ENCODE peak calls at places on chromosomes 4 and X, in nine cellular contexts. B, T, J, C, P, M, I, F and D are unnamed samples.

GRCh38 chrX:31590581-31591113 is 518.8 kb upstream of the FTHL17 start:
- DNase-seq in B (no peak), T (no peak), J (no peak), C (peak), P (no peak), M (no peak), I (no peak), F (no peak), D (no peak)

GRCh38 chr4:101230806-101231426 is 116.4 kb downstream of the PPP3CA start:
- DNase-seq in B (no peak), T (no peak), J (no peak), C (no peak), P (no peak), M (no peak), I (no peak), F (no peak), D (no peak)

GRCh38 chr4:80336582-80336981 is 1.1 kb downstream of the CFAP299 start:
- DNase-seq in B (peak), T (peak), J (no peak), C (peak), P (no peak), M (peak), I (no peak), F (peak), D (no peak)

GRCh38 chrX:1614927-1615326 is at the start of gene ASMT:
- DNase-seq in B (no peak), T (no peak), J (no peak), C (no peak), P (no peak), M (peak), I (no peak), F (no peak), D (no peak)

GRCh38 chr4:134018845-134019244 is 182.7 kb downstream of the PABPC4L start:
- DNase-seq in B (no peak), T (no peak), J (no peak), C (no peak), P (no peak), M (no peak), I (no peak), F (no peak), D (no peak)

GRCh38 chrX:54825716-54826428 is 18.3 kb downstream of the MAGED2 start:
- DNase-seq in B (no peak), T (no peak), J (no peak), C (no peak), P (no peak), M (no peak), I (no peak), F (no peak), D (no peak)

GRCh38 chr4:155578726-155579385 is 87.8 kb upstream of the GUCY1A1 start:
- DNase-seq in B (no peak), T (no peak), J (no peak), C (peak), P (no peak), M (no peak), I (no peak), F (no peak), D (no peak)

GRCh38 chr4:54744487-54744886 is 86.7 kb downstream of the KIT start:
- DNase-seq in B (no peak), T (no peak), J (no peak), C (no peak), P (no peak), M (no peak), I (no peak), F (no peak), D (no peak)

GRCh38 chr4:25299476-25300203 is 12.9 kb upstream of the ZCCHC4 start:
- DNase-seq in B (peak), T (no peak), J (peak), C (no peak), P (no peak), M (no peak), I (no peak), F (no peak), D (no peak)

GRCh38 chrX:47556045-47556623 is 4.9 kb upstream of the ARAF start:
- DNase-seq in B (peak), T (peak), J (peak), C (peak), P (peak), M (no peak), I (peak), F (peak), D (peak)

GRCh38 chr4:85806346-85806745 is 331.4 kb downstream of the ARHGAP24 start:
- DNase-seq in B (no peak), T (no peak), J (no peak), C (no peak), P (no peak), M (no peak), I (no peak), F (no peak), D (no peak)

GRCh38 chrX:30530591-30530990 is 47.0 kb downstream of the TASL start:
- DNase-seq in B (no peak), T (no peak), J (no peak), C (peak), P (no peak), M (no peak), I (no peak), F (no peak), D (no peak)

GRCh38 chr4:151117371-151117962 is 18.0 kb downstream of the RPS3A start:
- DNase-seq in B (peak), T (peak), J (peak), C (peak), P (no peak), M (peak), I (no peak), F (peak), D (peak)